ENCODE peak calls at places on chromosomes 13 and 19, in five cellular contexts. Q, Y, C, P and B are unnamed samples.

GRCh38 chr13:28423010-28423409 is 71.9 kb downstream of the FLT1 start:
- DNase-seq in Q (no peak), Y (no peak), C (no peak), P (no peak), B (peak; percentile 81)

GRCh38 chr19:1163283-1163933 is 10.7 kb downstream of the SBNO2 start:
- DNase-seq in Q (no peak), Y (no peak), C (no peak), P (no peak), B (peak; percentile 43)

GRCh38 chr13:42553098-42554046 is 20.6 kb upstream of the TNFSF11 start:
- DNase-seq in Q (no peak), Y (no peak), C (peak; percentile 76), P (no peak), B (no peak)

GRCh38 chr13:102567857-102568256 is 28.9 kb upstream of the TPP2 start:
- DNase-seq in Q (no peak), Y (no peak), C (no peak), P (peak; percentile 40), B (no peak)

GRCh38 chr19:35764432-35765315 is 6.7 kb downstream of the PROSER3 start:
- DNase-seq in Q (no peak), Y (no peak), C (no peak), P (no peak), B (no peak)

GRCh38 chr13:41544824-41545707 is 87.7 kb downstream of the RGCC start:
- DNase-seq in Q (no peak), Y (no peak), C (peak; percentile 78), P (no peak), B (no peak)

GRCh38 chr19:36604656-36605100 is 435 bp upstream of the ZNF382 start:
- DNase-seq in Q (peak; percentile 72), Y (peak; percentile 84), C (peak; percentile 38), P (peak; percentile 79), B (peak; percentile 92)

GRCh38 chr13:29923554-29924481 is 73.4 kb upstream of the UBL3 start:
- DNase-seq in Q (peak; percentile 20), Y (peak; percentile 34), C (peak; percentile 97), P (peak; percentile 84), B (peak; percentile 49)

GRCh38 chr19:47699360-47699917 is 13.8 kb upstream of the EHD2 start:
- DNase-seq in Q (no peak), Y (peak; percentile 30), C (peak; percentile 43), P (peak; percentile 69), B (no peak)

GRCh38 chr13:19818223-19818842 is 35.6 kb upstream of the PSPC1 start:
- DNase-seq in Q (no peak), Y (no peak), C (peak; percentile 25), P (peak; percentile 90), B (peak; percentile 29)

GRCh38 chr19:44356383-44357111 is at the start of gene ZNF112:
- DNase-seq in Q (no peak), Y (no peak), C (peak; percentile 92), P (peak; percentile 99), B (peak; percentile 60)

GRCh38 chr13:40983725-40984669 is 35.1 kb downstream of the ELF1 start:
- DNase-seq in Q (no peak), Y (no peak), C (no peak), P (no peak), B (no peak)

GRCh38 chr19:50204811-50205675 is 1.6 kb downstream of the MYH14 start:
- DNase-seq in Q (no peak), Y (no peak), C (peak; percentile 85), P (peak; percentile 91), B (no peak)

GRCh38 chr13:113448885-113449692 is 4.2 kb downstream of the ADPRHL1 start:
- DNase-seq in Q (peak; percentile 47), Y (peak; percentile 41), C (peak; percentile 93), P (no peak), B (peak; percentile 53)

GRCh38 chr13:101398920-101399319 is 17.4 kb downstream of the NALCN start:
- DNase-seq in Q (no peak), Y (no peak), C (peak; percentile 25), P (no peak), B (no peak)

GRCh38 chr19:35571406-35571965 is 8.0 kb upstream of the ATP4A start:
- DNase-seq in Q (no peak), Y (no peak), C (no peak), P (no peak), B (no peak)

GRCh38 chr13:35940734-35941133 is 190.4 kb downstream of the DCLK1 start:
- DNase-seq in Q (no peak), Y (no peak), C (no peak), P (no peak), B (no peak)

GRCh38 chr19:19321143-19321577 is 531 bp downstream of the MAU2 start:
- DNase-seq in Q (no peak), Y (no peak), C (peak; percentile 29), P (peak; percentile 71), B (no peak)

GRCh38 chr19:24033962-24034342 is 53.0 kb upstream of the ZNF254 start:
- DNase-seq in Q (no peak), Y (no peak), C (peak; percentile 53), P (peak; percentile 83), B (peak; percentile 32)

GRCh38 chr19:4829001-4829712 is 2.4 kb downstream of the TICAM1 start:
- DNase-seq in Q (no peak), Y (no peak), C (no peak), P (peak; percentile 57), B (peak; percentile 68)